ENCODE peak calls at places on chromosomes 3 and 15, in ten cellular contexts. One of them, this sample, is unnamed.

GRCh38 chr3:152539191-152539764 is 270.5 kb downstream of the MBNL1 start:
- DNase-seq in endothelial cell of umbilical vein: no peak
- DNase-seq in sigmoid colon: no peak
- DNase-seq in stomach: no peak
- DNase-seq in H1: no peak
- DNase-seq in vagina: no peak
- DNase-seq in suprapubic skin: no peak
- DNase-seq in spleen: no peak
- DNase-seq in prostate gland: no peak
- DNase-seq in HCT116: no peak
- DNase-seq in this sample: no peak

GRCh38 chr3:145022447-145022846 is 1050.8 kb downstream of the DIPK2A start:
- DNase-seq in endothelial cell of umbilical vein: no peak
- DNase-seq in sigmoid colon: no peak
- DNase-seq in stomach: no peak
- DNase-seq in H1: no peak
- DNase-seq in vagina: no peak
- DNase-seq in suprapubic skin: no peak
- DNase-seq in spleen: no peak
- DNase-seq in prostate gland: no peak
- DNase-seq in HCT116: no peak
- DNase-seq in this sample: no peak

GRCh38 chr15:65082303-65082958 is 5.9 kb downstream of the KBTBD13 start:
- DNase-seq in endothelial cell of umbilical vein: no peak
- DNase-seq in sigmoid colon: no peak
- DNase-seq in stomach: no peak
- DNase-seq in H1: no peak
- DNase-seq in vagina: no peak
- DNase-seq in suprapubic skin: no peak
- DNase-seq in spleen: no peak
- DNase-seq in prostate gland: peak; percentile 22
- DNase-seq in HCT116: no peak
- DNase-seq in this sample: no peak

GRCh38 chr15:74199293-74199645 is 3.3 kb downstream of the STRA6 start:
- DNase-seq in endothelial cell of umbilical vein: no peak
- DNase-seq in sigmoid colon: no peak
- DNase-seq in stomach: no peak
- DNase-seq in H1: no peak
- DNase-seq in vagina: no peak
- DNase-seq in suprapubic skin: no peak
- DNase-seq in spleen: no peak
- DNase-seq in prostate gland: no peak
- DNase-seq in HCT116: no peak
- DNase-seq in this sample: no peak

GRCh38 chr15:74384566-74385441 is 17.4 kb upstream of the CYP11A1 start:
- DNase-seq in endothelial cell of umbilical vein: peak; percentile 43
- DNase-seq in sigmoid colon: no peak
- DNase-seq in stomach: peak; percentile 46
- DNase-seq in H1: no peak
- DNase-seq in vagina: no peak
- DNase-seq in suprapubic skin: no peak
- DNase-seq in spleen: peak; percentile 94
- DNase-seq in prostate gland: no peak
- DNase-seq in HCT116: no peak
- DNase-seq in this sample: no peak

GRCh38 chr3:152211655-152212054 is 57.1 kb upstream of the MBNL1 start:
- DNase-seq in endothelial cell of umbilical vein: no peak
- DNase-seq in sigmoid colon: no peak
- DNase-seq in stomach: no peak
- DNase-seq in H1: no peak
- DNase-seq in vagina: no peak
- DNase-seq in suprapubic skin: no peak
- DNase-seq in spleen: no peak
- DNase-seq in prostate gland: no peak
- DNase-seq in HCT116: no peak
- DNase-seq in this sample: no peak

GRCh38 chr15:81308260-81308659 is 15.7 kb downstream of the STARD5 start:
- DNase-seq in endothelial cell of umbilical vein: no peak
- DNase-seq in sigmoid colon: no peak
- DNase-seq in stomach: no peak
- DNase-seq in H1: no peak
- DNase-seq in vagina: no peak
- DNase-seq in suprapubic skin: no peak
- DNase-seq in spleen: no peak
- DNase-seq in prostate gland: no peak
- DNase-seq in HCT116: no peak
- DNase-seq in this sample: no peak

GRCh38 chr15:26628879-26629529 is 143.9 kb downstream of the GABRB3 start:
- DNase-seq in endothelial cell of umbilical vein: peak; percentile 1
- DNase-seq in sigmoid colon: no peak
- DNase-seq in stomach: peak; percentile 56
- DNase-seq in H1: peak; percentile 51
- DNase-seq in vagina: no peak
- DNase-seq in suprapubic skin: no peak
- DNase-seq in spleen: peak; percentile 86
- DNase-seq in prostate gland: peak; percentile 80
- DNase-seq in HCT116: no peak
- DNase-seq in this sample: peak; percentile 38

GRCh38 chr3:186021673-186022362 is 84.0 kb upstream of the TRA2B start:
- DNase-seq in endothelial cell of umbilical vein: no peak
- DNase-seq in sigmoid colon: no peak
- DNase-seq in stomach: no peak
- DNase-seq in H1: no peak
- DNase-seq in vagina: no peak
- DNase-seq in suprapubic skin: peak; percentile 79
- DNase-seq in spleen: no peak
- DNase-seq in prostate gland: no peak
- DNase-seq in HCT116: no peak
- DNase-seq in this sample: no peak

GRCh38 chr15:101102746-101103145 is 149.1 kb downstream of the CHSY1 start:
- DNase-seq in endothelial cell of umbilical vein: no peak
- DNase-seq in sigmoid colon: no peak
- DNase-seq in stomach: no peak
- DNase-seq in H1: no peak
- DNase-seq in vagina: no peak
- DNase-seq in suprapubic skin: no peak
- DNase-seq in spleen: no peak
- DNase-seq in prostate gland: no peak
- DNase-seq in HCT116: no peak
- DNase-seq in this sample: no peak

GRCh38 chr15:36632196-36632595 is 52.8 kb downstream of the CDIN1 start:
- DNase-seq in endothelial cell of umbilical vein: no peak
- DNase-seq in sigmoid colon: no peak
- DNase-seq in stomach: no peak
- DNase-seq in H1: no peak
- DNase-seq in vagina: no peak
- DNase-seq in suprapubic skin: no peak
- DNase-seq in spleen: no peak
- DNase-seq in prostate gland: no peak
- DNase-seq in HCT116: peak; percentile 54
- DNase-seq in this sample: no peak

GRCh38 chr3:113532698-113533533 is 561 bp downstream of the SIDT1 start:
- DNase-seq in endothelial cell of umbilical vein: peak; percentile 23
- DNase-seq in sigmoid colon: no peak
- DNase-seq in stomach: peak; percentile 47
- DNase-seq in H1: no peak
- DNase-seq in vagina: no peak
- DNase-seq in suprapubic skin: no peak
- DNase-seq in spleen: peak; percentile 87
- DNase-seq in prostate gland: peak; percentile 26
- DNase-seq in HCT116: no peak
- DNase-seq in this sample: no peak

GRCh38 chr3:113536627-113537101 is 4.3 kb downstream of the SIDT1 start:
- DNase-seq in endothelial cell of umbilical vein: peak; percentile 10
- DNase-seq in sigmoid colon: no peak
- DNase-seq in stomach: no peak
- DNase-seq in H1: no peak
- DNase-seq in vagina: no peak
- DNase-seq in suprapubic skin: no peak
- DNase-seq in spleen: no peak
- DNase-seq in prostate gland: peak; percentile 89
- DNase-seq in HCT116: no peak
- DNase-seq in this sample: no peak

GRCh38 chr3:113533534-113533892 is 1.2 kb downstream of the SIDT1 start:
- DNase-seq in endothelial cell of umbilical vein: no peak
- DNase-seq in sigmoid colon: no peak
- DNase-seq in stomach: no peak
- DNase-seq in H1: no peak
- DNase-seq in vagina: no peak
- DNase-seq in suprapubic skin: no peak
- DNase-seq in spleen: no peak
- DNase-seq in prostate gland: no peak
- DNase-seq in HCT116: no peak
- DNase-seq in this sample: no peak

GRCh38 chr3:113535898-113536297 is 3.5 kb downstream of the SIDT1 start:
- DNase-seq in endothelial cell of umbilical vein: no peak
- DNase-seq in sigmoid colon: no peak
- DNase-seq in stomach: no peak
- DNase-seq in H1: no peak
- DNase-seq in vagina: no peak
- DNase-seq in suprapubic skin: no peak
- DNase-seq in spleen: no peak
- DNase-seq in prostate gland: no peak
- DNase-seq in HCT116: no peak
- DNase-seq in this sample: no peak

GRCh38 chr3:113534365-113534764 is 2.0 kb downstream of the SIDT1 start:
- DNase-seq in endothelial cell of umbilical vein: no peak
- DNase-seq in sigmoid colon: no peak
- DNase-seq in stomach: no peak
- DNase-seq in H1: no peak
- DNase-seq in vagina: no peak
- DNase-seq in suprapubic skin: no peak
- DNase-seq in spleen: no peak
- DNase-seq in prostate gland: no peak
- DNase-seq in HCT116: no peak
- DNase-seq in this sample: no peak
- H3K27ac ChIP-seq in endothelial cell of umbilical vein: no peak overlapping the region
- H3K27ac ChIP-seq in sigmoid colon: no peak overlapping the region
- H3K27ac ChIP-seq in stomach: no peak overlapping the region
- H3K27ac ChIP-seq in H1: no peak overlapping the region
- H3K27ac ChIP-seq in vagina: no peak overlapping the region
- H3K27ac ChIP-seq in suprapubic skin: no peak overlapping the region
- H3K27ac ChIP-seq in spleen: peak overlapping the region; percentile 94
- H3K27ac ChIP-seq in prostate gland: no peak overlapping the region
- H3K27ac ChIP-seq in HCT116: no peak overlapping the region
- H3K27ac ChIP-seq in this sample: no peak overlapping the region

GRCh38 chr3:64059484-64059883 is 36.2 kb upstream of the PSMD6 start:
- DNase-seq in endothelial cell of umbilical vein: no peak
- DNase-seq in sigmoid colon: no peak
- DNase-seq in stomach: no peak
- DNase-seq in H1: no peak
- DNase-seq in vagina: no peak
- DNase-seq in suprapubic skin: no peak
- DNase-seq in spleen: no peak
- DNase-seq in prostate gland: no peak
- DNase-seq in HCT116: no peak
- DNase-seq in this sample: no peak
- H3K4me1 ChIP-seq in endothelial cell of umbilical vein: no peaks in the 10 kb centered on the region
- H3K4me1 ChIP-seq in sigmoid colon: no peaks in the 10 kb centered on the region
- H3K4me1 ChIP-seq in stomach: no peaks in the 10 kb centered on the region
- H3K4me1 ChIP-seq in H1: peaks cover 7% of the 10 kb centered on the region
- H3K4me1 ChIP-seq in vagina: no peaks in the 10 kb centered on the region
- H3K4me1 ChIP-seq in suprapubic skin: no peaks in the 10 kb centered on the region
- H3K4me1 ChIP-seq in spleen: no peaks in the 10 kb centered on the region
- H3K4me1 ChIP-seq in prostate gland: no peaks in the 10 kb centered on the region
- H3K4me1 ChIP-seq in HCT116: no peaks in the 10 kb centered on the region
- H3K4me1 ChIP-seq in this sample: no peaks in the 10 kb centered on the region

GRCh38 chr3:73516656-73517055 is 108.1 kb downstream of the PDZRN3 start:
- DNase-seq in endothelial cell of umbilical vein: no peak
- DNase-seq in sigmoid colon: peak; percentile 98
- DNase-seq in stomach: peak; percentile 77
- DNase-seq in H1: no peak
- DNase-seq in vagina: no peak
- DNase-seq in suprapubic skin: no peak
- DNase-seq in spleen: no peak
- DNase-seq in prostate gland: peak; percentile 92
- DNase-seq in HCT116: no peak
- DNase-seq in this sample: no peak
- TF ChIP-seq POLR2AphosphoS5 in endothelial cell of umbilical vein: no peak
- TF ChIP-seq POLR2AphosphoS5 in sigmoid colon: peak; percentile 92
- TF ChIP-seq POLR2AphosphoS5 in stomach: peak; percentile 66
- TF ChIP-seq POLR2AphosphoS5 in H1: no peak
- TF ChIP-seq POLR2AphosphoS5 in vagina: peak; percentile 62
- TF ChIP-seq POLR2AphosphoS5 in suprapubic skin: no peak
- TF ChIP-seq POLR2AphosphoS5 in spleen: no peak
- TF ChIP-seq POLR2AphosphoS5 in prostate gland: peak; percentile 92
- TF ChIP-seq POLR2AphosphoS5 in HCT116: no peak
- TF ChIP-seq POLR2AphosphoS5 in this sample: no peak

GRCh38 chr3:141346839-141347238 is 21.5 kb upstream of the ZBTB38 start:
- DNase-seq in endothelial cell of umbilical vein: no peak
- DNase-seq in sigmoid colon: no peak
- DNase-seq in stomach: no peak
- DNase-seq in H1: no peak
- DNase-seq in vagina: no peak
- DNase-seq in suprapubic skin: no peak
- DNase-seq in spleen: no peak
- DNase-seq in prostate gland: no peak
- DNase-seq in HCT116: no peak
- DNase-seq in this sample: no peak

GRCh38 chr3:141345951-141346817 is 22.1 kb upstream of the ZBTB38 start:
- DNase-seq in endothelial cell of umbilical vein: peak; percentile 58
- DNase-seq in sigmoid colon: no peak
- DNase-seq in stomach: no peak
- DNase-seq in H1: no peak
- DNase-seq in vagina: no peak
- DNase-seq in suprapubic skin: no peak
- DNase-seq in spleen: no peak
- DNase-seq in prostate gland: no peak
- DNase-seq in HCT116: no peak
- DNase-seq in this sample: no peak

GRCh38 chr3:141342386-141342785 is 25.9 kb upstream of the ZBTB38 start:
- DNase-seq in endothelial cell of umbilical vein: no peak
- DNase-seq in sigmoid colon: no peak
- DNase-seq in stomach: no peak
- DNase-seq in H1: no peak
- DNase-seq in vagina: no peak
- DNase-seq in suprapubic skin: no peak
- DNase-seq in spleen: no peak
- DNase-seq in prostate gland: no peak
- DNase-seq in HCT116: no peak
- DNase-seq in this sample: no peak

GRCh38 chr3:141343824-141344223 is 24.5 kb upstream of the ZBTB38 start:
- DNase-seq in endothelial cell of umbilical vein: no peak
- DNase-seq in sigmoid colon: no peak
- DNase-seq in stomach: no peak
- DNase-seq in H1: no peak
- DNase-seq in vagina: no peak
- DNase-seq in suprapubic skin: no peak
- DNase-seq in spleen: no peak
- DNase-seq in prostate gland: no peak
- DNase-seq in HCT116: no peak
- DNase-seq in this sample: no peak

DNA sequence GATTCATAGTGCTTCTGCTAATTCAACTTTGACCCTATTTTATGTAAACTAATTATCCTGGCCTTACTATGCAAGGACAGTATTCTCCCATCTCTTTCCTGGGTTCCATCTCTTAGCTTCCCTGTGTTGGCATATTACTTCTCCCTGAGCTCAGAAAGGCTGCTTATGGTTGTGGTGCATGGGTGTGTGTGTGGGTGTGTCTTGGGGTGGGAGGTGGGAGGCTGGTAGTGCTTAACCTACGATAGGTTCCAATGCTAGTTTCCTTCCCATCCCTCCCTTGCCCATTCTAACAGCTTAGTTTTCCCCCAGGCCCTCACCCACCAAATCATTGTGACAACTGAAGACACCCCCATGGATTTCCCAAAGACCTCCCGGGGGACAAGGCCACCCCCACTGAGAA is 22.8 kb upstream of the ZBTB38 start:
- DNase-seq in endothelial cell of umbilical vein: no peak
- DNase-seq in sigmoid colon: no peak
- DNase-seq in stomach: no peak
- DNase-seq in H1: no peak
- DNase-seq in vagina: no peak
- DNase-seq in suprapubic skin: no peak
- DNase-seq in spleen: no peak
- DNase-seq in prostate gland: no peak
- DNase-seq in HCT116: no peak
- DNase-seq in this sample: no peak
- H3K27ac ChIP-seq in endothelial cell of umbilical vein: no peak overlapping the region
- H3K27ac ChIP-seq in sigmoid colon: no peak overlapping the region
- H3K27ac ChIP-seq in stomach: no peak overlapping the region
- H3K27ac ChIP-seq in H1: no peak overlapping the region
- H3K27ac ChIP-seq in vagina: no peak overlapping the region
- H3K27ac ChIP-seq in suprapubic skin: no peak overlapping the region
- H3K27ac ChIP-seq in spleen: no peak overlapping the region
- H3K27ac ChIP-seq in prostate gland: no peak overlapping the region
- H3K27ac ChIP-seq in HCT116: no peak overlapping the region
- H3K27ac ChIP-seq in this sample: no peak overlapping the region